ENCODE peak calls at places on chromosomes 6 and 20, in ten cellular contexts. O is psoas muscle, T is lower leg skin, Y is fibroblast of lung, S is tibial artery, F is lung, H is ascending aorta, D is A549, Q is brain microvascular endothelial cell, G is foreskin fibroblast. P is an unnamed sample.

GRCh38 chr6:169424821-169425240 is 171.2 kb upstream of the THBS2 start:
- DNase-seq in O (peak; percentile 77), T (no peak), Y (peak; percentile 66), S (peak; percentile 77), F (no peak), H (no peak), D (no peak), Q (peak; percentile 8), G (peak; percentile 69), P (peak; percentile 45)

GRCh38 chr6:26033132-26033941 is 53.9 kb upstream of the HFE start:
- DNase-seq in O (peak; percentile 70), T (no peak), Y (peak; percentile 99), S (peak; percentile 84), F (peak; percentile 58), H (no peak), D (peak; percentile 95), Q (peak; percentile 94), G (peak; percentile 96), P (peak; percentile 98)

GRCh38 chr6:21666788-21667681 is 73.5 kb downstream of the SOX4 start:
- DNase-seq in O (peak; percentile 43), T (no peak), Y (peak; percentile 17), S (no peak), F (no peak), H (no peak), D (no peak), Q (no peak), G (peak; percentile 13), P (no peak)

GRCh38 chr6:42429042-42429574 is 22.6 kb downstream of the TRERF1 start:
- DNase-seq in O (no peak), T (no peak), Y (no peak), S (no peak), F (no peak), H (no peak), D (no peak), Q (no peak), G (no peak), P (no peak)

GRCh38 chr6:163844761-163845160 is 430.2 kb downstream of the QKI start:
- DNase-seq in O (no peak), T (no peak), Y (no peak), S (no peak), F (no peak), H (no peak), D (no peak), Q (no peak), G (no peak), P (no peak)

GRCh38 chr6:151437401-151437800 is 14.5 kb downstream of the RMND1 start:
- DNase-seq in O (no peak), T (no peak), Y (peak; percentile 41), S (no peak), F (no peak), H (no peak), D (no peak), Q (no peak), G (peak; percentile 47), P (peak; percentile 37)

GRCh38 chr6:166268431-166268830 is 39.8 kb downstream of the PRR18 start:
- DNase-seq in O (no peak), T (no peak), Y (no peak), S (no peak), F (no peak), H (no peak), D (no peak), Q (no peak), G (no peak), P (no peak)

GRCh38 chr6:102195311-102195710 is 801.8 kb downstream of the GRIK2 start:
- DNase-seq in O (no peak), T (no peak), Y (no peak), S (no peak), F (no peak), H (no peak), D (no peak), Q (no peak), G (no peak), P (no peak)

GRCh38 chr6:15663057-15663638 is 320 bp upstream of the DTNBP1 start:
- DNase-seq in O (no peak), T (no peak), Y (peak; percentile 56), S (no peak), F (no peak), H (no peak), D (peak; percentile 54), Q (peak; percentile 28), G (peak; percentile 88), P (peak; percentile 57)

GRCh38 chr6:41040101-41040910 is 1.3 kb upstream of the UNC5CL start:
- DNase-seq in O (no peak), T (no peak), Y (no peak), S (no peak), F (peak; percentile 58), H (no peak), D (peak; percentile 84), Q (no peak), G (peak; percentile 14), P (no peak)

GRCh38 chr6:134342972-134343371 is 25.1 kb upstream of the SGK1 start:
- DNase-seq in O (no peak), T (no peak), Y (no peak), S (no peak), F (no peak), H (no peak), D (no peak), Q (no peak), G (no peak), P (no peak)

GRCh38 chr6:40112350-40112749 is 178.1 kb upstream of the MOCS1 start:
- DNase-seq in O (no peak), T (no peak), Y (no peak), S (no peak), F (no peak), H (no peak), D (no peak), Q (no peak), G (no peak), P (no peak)

GRCh38 chr6:134539865-134540323 is 222.0 kb upstream of the SGK1 start:
- DNase-seq in O (no peak), T (no peak), Y (no peak), S (no peak), F (no peak), H (no peak), D (no peak), Q (no peak), G (no peak), P (no peak)

GRCh38 chr20:59004493-59004762 is 2.6 kb downstream of the CTSZ start:
- DNase-seq in O (peak; percentile 74), T (no peak), Y (no peak), S (peak; percentile 69), F (no peak), H (no peak), D (no peak), Q (no peak), G (no peak), P (no peak)

GRCh38 chr20:1820137-1821074 is 74.8 kb upstream of the SIRPA start:
- DNase-seq in O (no peak), T (no peak), Y (peak; percentile 68), S (peak; percentile 68), F (peak; percentile 49), H (no peak), D (no peak), Q (peak; percentile 54), G (peak; percentile 81), P (peak; percentile 75)

DNA sequence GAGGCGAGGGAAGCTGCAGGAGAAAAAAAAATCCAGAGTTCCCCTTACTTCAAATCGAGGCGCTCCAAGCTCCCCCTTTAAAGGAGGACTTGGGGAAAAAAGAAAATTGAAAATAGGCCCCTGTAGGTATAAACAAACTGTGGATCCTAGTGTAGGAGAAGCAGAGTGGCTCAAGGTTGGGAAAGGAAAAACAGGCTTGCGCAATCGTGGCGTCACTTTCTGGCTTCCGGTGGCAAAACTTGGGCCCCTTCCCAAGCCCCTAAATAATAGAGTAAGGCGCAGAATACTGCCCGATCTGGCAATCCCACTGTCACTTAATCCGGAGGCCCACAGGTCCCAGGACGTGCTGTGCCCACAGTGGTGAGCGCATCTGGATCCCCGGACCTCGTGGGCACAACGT is 8.0 kb downstream of the PAX1 start:
- DNase-seq in O (no peak), T (no peak), Y (no peak), S (no peak), F (no peak), H (no peak), D (no peak), Q (no peak), G (no peak), P (no peak)
- H3K4me3 ChIP-seq in O (no peak overlapping the region), T (no peak overlapping the region), Y (no peak overlapping the region), S (no peak overlapping the region), F (no peak overlapping the region), H (no peak overlapping the region), D (no peak overlapping the region), Q (no peak overlapping the region), G (no peak overlapping the region), P (no peak overlapping the region)

DNA sequence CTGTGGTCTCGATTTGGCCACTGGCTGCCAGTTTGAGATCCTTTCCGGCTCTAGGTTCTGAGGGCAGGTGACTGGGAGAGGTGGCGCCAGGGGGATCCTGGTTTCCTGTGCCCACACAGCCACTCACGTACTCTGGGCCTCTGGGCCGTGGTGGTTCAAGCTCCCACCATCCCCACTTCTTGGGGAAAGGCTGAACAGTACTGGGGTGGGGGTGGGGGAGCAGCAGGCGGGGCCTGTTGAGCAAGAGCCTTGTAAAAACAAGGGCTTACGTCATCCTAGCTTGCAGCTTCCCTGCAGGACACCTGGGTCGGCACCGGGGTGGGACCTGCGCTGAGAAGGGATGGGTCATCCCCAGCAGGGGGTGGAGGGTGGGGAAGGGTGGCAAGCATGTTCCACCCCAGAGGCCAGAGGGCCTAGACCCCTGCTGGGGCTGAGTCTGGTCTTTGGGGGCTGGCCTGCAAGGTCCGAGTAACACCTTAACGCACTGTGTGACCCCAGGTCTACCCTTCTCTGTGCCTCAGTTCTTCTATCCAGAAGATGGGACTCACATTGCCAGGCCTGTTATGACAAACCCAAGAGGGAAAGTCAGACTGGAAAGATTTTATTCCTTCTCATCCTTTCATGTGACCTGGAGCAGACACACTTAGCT is 3.1 kb upstream of the CEBPB start:
- DNase-seq in O (peak; percentile 70), T (peak; percentile 26), Y (peak; percentile 72), S (no peak), F (peak; percentile 48), H (no peak), D (peak; percentile 88), Q (peak; percentile 42), G (peak; percentile 75), P (peak; percentile 75)
- TF ChIP-seq CTCF in O (no peak), T (no peak), Y (no peak), S (no peak), F (no peak), H (no peak), D (no peak), Q (peak; percentile 1), G (no peak), P (no peak)

GRCh38 chr6:11283629-11284028 is 51.2 kb upstream of the NEDD9 start:
- DNase-seq in O (no peak), T (no peak), Y (no peak), S (no peak), F (no peak), H (no peak), D (no peak), Q (no peak), G (no peak), P (no peak)
- H3K4me3 ChIP-seq in O (no peak overlapping the region), T (no peak overlapping the region), Y (no peak overlapping the region), S (no peak overlapping the region), F (no peak overlapping the region), H (no peak overlapping the region), D (no peak overlapping the region), Q (no peak overlapping the region), G (no peak overlapping the region), P (no peak overlapping the region)

DNA sequence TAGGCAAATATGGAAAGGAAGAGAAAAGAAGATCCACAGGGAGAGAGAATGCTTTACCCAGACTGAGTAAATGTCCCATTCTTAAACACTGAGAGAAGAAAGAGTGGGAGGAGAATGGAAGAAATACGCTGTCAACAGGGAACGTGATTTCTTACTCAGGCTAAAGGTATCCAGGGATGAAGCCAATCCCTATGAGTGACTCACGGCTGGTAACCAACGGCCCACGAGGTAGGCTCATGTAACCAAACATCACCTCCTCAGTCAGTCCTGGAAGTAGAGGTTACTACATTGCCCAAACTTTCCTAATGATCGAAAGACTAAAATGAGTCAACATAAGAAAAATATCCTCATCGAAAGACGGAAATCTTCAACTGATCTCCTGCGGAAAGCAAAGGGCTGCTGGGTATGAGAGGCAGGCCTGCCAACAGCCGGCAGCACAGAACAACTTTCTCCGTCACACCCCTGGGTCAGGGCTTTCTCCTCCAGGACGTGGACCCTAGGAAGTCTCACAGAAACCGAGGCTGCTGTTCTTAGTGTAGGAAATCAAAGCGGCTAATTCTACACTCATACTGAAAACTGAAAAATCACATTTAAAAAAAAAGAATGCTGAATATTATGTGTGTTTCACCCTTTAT is 292.6 kb downstream of the GMDS start:
- DNase-seq in O (no peak), T (no peak), Y (peak; percentile 95), S (no peak), F (no peak), H (no peak), D (peak; percentile 60), Q (peak; percentile 97), G (peak; percentile 85), P (peak; percentile 97)
- TF ChIP-seq CTCF in O (no peak), T (no peak), Y (no peak), S (no peak), F (no peak), H (no peak), D (no peak), Q (peak; percentile 44), G (no peak), P (no peak)

P was measured in astrocyte of the spinal cord.